ENCODE peak calls at places on chromosomes 11 and 22, in seven cellular contexts. One of them, this sample, is unnamed.

GRCh38 chr11:69035150-69035958 is 13.4 kb upstream of the TPCN2 start:
- DNase-seq in nephron progenitor cell: no peak
- DNase-seq in stomach: no peak
- DNase-seq in CD8-positive, alpha-beta T cell: no peak
- DNase-seq in choroid plexus epithelial cell: no peak
- DNase-seq in fibroblast of villous mesenchyme: no peak
- DNase-seq in fibroblast of lung: peak
- DNase-seq in this sample: no peak

GRCh38 chr11:14323118-14323676 is 35.8 kb downstream of the RRAS2 start:
- DNase-seq in nephron progenitor cell: no peak
- DNase-seq in stomach: no peak
- DNase-seq in CD8-positive, alpha-beta T cell: no peak
- DNase-seq in choroid plexus epithelial cell: no peak
- DNase-seq in fibroblast of villous mesenchyme: no peak
- DNase-seq in fibroblast of lung: no peak
- DNase-seq in this sample: no peak

GRCh38 chr11:70799386-70799785 is 401.1 kb downstream of the CTTN start:
- DNase-seq in nephron progenitor cell: no peak
- DNase-seq in stomach: no peak
- DNase-seq in CD8-positive, alpha-beta T cell: no peak
- DNase-seq in choroid plexus epithelial cell: peak
- DNase-seq in fibroblast of villous mesenchyme: no peak
- DNase-seq in fibroblast of lung: peak
- DNase-seq in this sample: no peak

GRCh38 chr11:72041364-72042058 is 38.8 kb downstream of the NUMA1 start:
- DNase-seq in nephron progenitor cell: peak
- DNase-seq in stomach: peak
- DNase-seq in CD8-positive, alpha-beta T cell: peak
- DNase-seq in choroid plexus epithelial cell: peak
- DNase-seq in fibroblast of villous mesenchyme: peak
- DNase-seq in fibroblast of lung: peak
- DNase-seq in this sample: peak

GRCh38 chr11:7251836-7252682 is at the start of gene SYT9:
- DNase-seq in nephron progenitor cell: peak
- DNase-seq in stomach: peak
- DNase-seq in CD8-positive, alpha-beta T cell: no peak
- DNase-seq in choroid plexus epithelial cell: peak
- DNase-seq in fibroblast of villous mesenchyme: peak
- DNase-seq in fibroblast of lung: peak
- DNase-seq in this sample: peak

GRCh38 chr11:121596195-121597145 is 143.7 kb upstream of the SORL1-AS1 start:
- DNase-seq in nephron progenitor cell: no peak
- DNase-seq in stomach: no peak
- DNase-seq in CD8-positive, alpha-beta T cell: no peak
- DNase-seq in choroid plexus epithelial cell: no peak
- DNase-seq in fibroblast of villous mesenchyme: no peak
- DNase-seq in fibroblast of lung: no peak
- DNase-seq in this sample: no peak

GRCh38 chr11:86559311-86559945 is 113.0 kb downstream of the ME3 start:
- DNase-seq in nephron progenitor cell: no peak
- DNase-seq in stomach: no peak
- DNase-seq in CD8-positive, alpha-beta T cell: no peak
- DNase-seq in choroid plexus epithelial cell: peak
- DNase-seq in fibroblast of villous mesenchyme: peak
- DNase-seq in fibroblast of lung: peak
- DNase-seq in this sample: no peak

GRCh38 chr11:78961186-78961782 is 386.6 kb upstream of the NARS2 start:
- DNase-seq in nephron progenitor cell: peak
- DNase-seq in stomach: peak
- DNase-seq in CD8-positive, alpha-beta T cell: no peak
- DNase-seq in choroid plexus epithelial cell: peak
- DNase-seq in fibroblast of villous mesenchyme: peak
- DNase-seq in fibroblast of lung: peak
- DNase-seq in this sample: peak

GRCh38 chr22:39214006-39214382 is 30.8 kb downstream of the PDGFB start:
- DNase-seq in nephron progenitor cell: no peak
- DNase-seq in stomach: no peak
- DNase-seq in CD8-positive, alpha-beta T cell: no peak
- DNase-seq in choroid plexus epithelial cell: no peak
- DNase-seq in fibroblast of villous mesenchyme: no peak
- DNase-seq in fibroblast of lung: no peak
- DNase-seq in this sample: no peak

GRCh38 chr22:39215070-39215396 is 29.7 kb downstream of the PDGFB start:
- DNase-seq in nephron progenitor cell: no peak
- DNase-seq in stomach: no peak
- DNase-seq in CD8-positive, alpha-beta T cell: no peak
- DNase-seq in choroid plexus epithelial cell: no peak
- DNase-seq in fibroblast of villous mesenchyme: no peak
- DNase-seq in fibroblast of lung: no peak
- DNase-seq in this sample: no peak

GRCh38 chr22:39214383-39215069 is 30.3 kb downstream of the PDGFB start:
- DNase-seq in nephron progenitor cell: no peak
- DNase-seq in stomach: no peak
- DNase-seq in CD8-positive, alpha-beta T cell: no peak
- DNase-seq in choroid plexus epithelial cell: peak
- DNase-seq in fibroblast of villous mesenchyme: no peak
- DNase-seq in fibroblast of lung: no peak
- DNase-seq in this sample: no peak

GRCh38 chr22:39215430-39216142 is 29.2 kb downstream of the PDGFB start:
- DNase-seq in nephron progenitor cell: no peak
- DNase-seq in stomach: no peak
- DNase-seq in CD8-positive, alpha-beta T cell: no peak
- DNase-seq in choroid plexus epithelial cell: no peak
- DNase-seq in fibroblast of villous mesenchyme: no peak
- DNase-seq in fibroblast of lung: no peak
- DNase-seq in this sample: no peak

DNA sequence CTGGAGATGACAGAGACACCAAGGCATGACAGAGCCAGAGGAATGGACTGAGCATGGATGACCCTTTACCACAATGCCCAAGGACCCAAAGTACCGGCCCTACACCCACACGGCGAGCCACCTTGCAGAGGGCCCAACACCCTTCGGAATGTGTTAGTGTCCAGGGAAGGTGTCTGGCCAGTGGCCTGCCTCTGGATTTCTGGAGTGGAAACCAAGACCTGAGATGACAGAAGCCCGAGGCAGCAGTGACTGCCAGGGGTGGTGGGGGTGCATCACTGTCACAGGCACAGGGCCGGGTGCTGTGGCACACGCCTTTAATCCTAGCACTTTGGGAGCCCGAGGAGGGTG is 28.7 kb downstream of the PDGFB start:
- DNase-seq in nephron progenitor cell: no peak
- DNase-seq in stomach: no peak
- DNase-seq in CD8-positive, alpha-beta T cell: no peak
- DNase-seq in choroid plexus epithelial cell: no peak
- DNase-seq in fibroblast of villous mesenchyme: no peak
- DNase-seq in fibroblast of lung: no peak
- DNase-seq in this sample: no peak
- TF ChIP-seq CTCF in nephron progenitor cell: peak
- TF ChIP-seq CTCF in stomach: no peak
- TF ChIP-seq CTCF in CD8-positive, alpha-beta T cell: no peak
- TF ChIP-seq CTCF in choroid plexus epithelial cell: no peak
- TF ChIP-seq CTCF in fibroblast of villous mesenchyme: no peak
- TF ChIP-seq CTCF in fibroblast of lung: no peak
- TF ChIP-seq CTCF in this sample: no peak

GRCh38 chr11:109237636-109238035 is 184.4 kb upstream of the C11orf87 start:
- DNase-seq in nephron progenitor cell: no peak
- DNase-seq in stomach: no peak
- DNase-seq in CD8-positive, alpha-beta T cell: no peak
- DNase-seq in choroid plexus epithelial cell: peak
- DNase-seq in fibroblast of villous mesenchyme: no peak
- DNase-seq in fibroblast of lung: no peak
- DNase-seq in this sample: no peak
- TF ChIP-seq CTCF in nephron progenitor cell: no peak
- TF ChIP-seq CTCF in stomach: no peak
- TF ChIP-seq CTCF in CD8-positive, alpha-beta T cell: no peak
- TF ChIP-seq CTCF in choroid plexus epithelial cell: no peak
- TF ChIP-seq CTCF in fibroblast of villous mesenchyme: no peak
- TF ChIP-seq CTCF in fibroblast of lung: no peak
- TF ChIP-seq CTCF in this sample: no peak

GRCh38 chr11:83671295-83671694 is 385.1 kb upstream of the CCDC90B start:
- DNase-seq in nephron progenitor cell: no peak
- DNase-seq in stomach: no peak
- DNase-seq in CD8-positive, alpha-beta T cell: no peak
- DNase-seq in choroid plexus epithelial cell: peak
- DNase-seq in fibroblast of villous mesenchyme: no peak
- DNase-seq in fibroblast of lung: peak
- DNase-seq in this sample: no peak
- TF ChIP-seq CTCF in nephron progenitor cell: no peak
- TF ChIP-seq CTCF in stomach: no peak
- TF ChIP-seq CTCF in CD8-positive, alpha-beta T cell: no peak
- TF ChIP-seq CTCF in choroid plexus epithelial cell: peak
- TF ChIP-seq CTCF in fibroblast of villous mesenchyme: peak
- TF ChIP-seq CTCF in fibroblast of lung: peak
- TF ChIP-seq CTCF in this sample: no peak

GRCh38 chr22:37909756-37910155 is 3.7 kb downstream of the MICALL1 start:
- DNase-seq in nephron progenitor cell: no peak
- DNase-seq in stomach: no peak
- DNase-seq in CD8-positive, alpha-beta T cell: no peak
- DNase-seq in choroid plexus epithelial cell: no peak
- DNase-seq in fibroblast of villous mesenchyme: peak
- DNase-seq in fibroblast of lung: no peak
- DNase-seq in this sample: no peak
- TF ChIP-seq CTCF in nephron progenitor cell: no peak
- TF ChIP-seq CTCF in stomach: no peak
- TF ChIP-seq CTCF in CD8-positive, alpha-beta T cell: no peak
- TF ChIP-seq CTCF in choroid plexus epithelial cell: no peak
- TF ChIP-seq CTCF in fibroblast of villous mesenchyme: no peak
- TF ChIP-seq CTCF in fibroblast of lung: no peak
- TF ChIP-seq CTCF in this sample: no peak

DNA sequence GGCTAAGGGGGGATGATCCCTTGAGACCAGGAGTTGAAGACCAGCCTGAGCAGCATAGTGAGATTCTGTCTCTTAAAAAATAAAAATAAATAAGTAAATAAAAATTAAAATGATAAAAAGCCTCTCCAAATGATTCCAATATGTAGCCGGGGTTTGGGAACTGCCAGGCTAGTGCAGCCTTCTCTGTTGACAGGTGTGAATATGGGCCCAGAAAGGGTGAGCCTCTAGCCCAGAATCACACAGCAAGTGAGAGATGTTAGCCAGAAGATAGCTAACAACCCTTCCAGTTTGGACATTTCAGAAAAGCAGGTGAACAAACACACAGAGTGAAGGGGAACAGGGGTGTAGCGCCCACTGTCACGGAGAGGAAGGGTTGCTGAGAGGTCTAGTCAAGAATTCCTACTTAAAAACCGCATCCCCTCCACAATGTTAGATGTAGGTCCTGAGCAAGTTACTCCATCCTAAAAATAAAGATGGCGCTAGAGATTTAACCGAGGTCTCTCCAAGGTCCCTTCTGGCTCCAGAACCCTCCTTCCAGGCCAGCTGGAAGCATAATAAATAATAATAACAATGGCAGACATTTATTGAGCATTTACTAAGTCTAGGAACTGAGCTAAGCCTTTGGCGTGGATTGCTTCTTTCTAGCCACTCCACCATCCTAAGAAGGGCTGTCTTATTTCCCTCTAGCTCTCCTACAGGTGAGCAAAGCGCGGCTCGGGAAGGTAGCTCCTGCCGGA is 51.6 kb downstream of the CYTH4 start:
- DNase-seq in nephron progenitor cell: no peak
- DNase-seq in stomach: no peak
- DNase-seq in CD8-positive, alpha-beta T cell: no peak
- DNase-seq in choroid plexus epithelial cell: no peak
- DNase-seq in fibroblast of villous mesenchyme: no peak
- DNase-seq in fibroblast of lung: no peak
- DNase-seq in this sample: no peak
- TF ChIP-seq CTCF in nephron progenitor cell: no peak
- TF ChIP-seq CTCF in stomach: no peak
- TF ChIP-seq CTCF in CD8-positive, alpha-beta T cell: no peak
- TF ChIP-seq CTCF in choroid plexus epithelial cell: no peak
- TF ChIP-seq CTCF in fibroblast of villous mesenchyme: no peak
- TF ChIP-seq CTCF in fibroblast of lung: no peak
- TF ChIP-seq CTCF in this sample: no peak

This sample was measured in colonic mucosa.